ENCODE peak calls at places on chromosomes 4 and X, in ten cellular contexts. H is ureter; W is HT1080; F is central memory CD4-positive, alpha-beta T cell; I is iPS-NIHi11; L is activated gamma-delta T cell treated with anti-CD3 and anti-CD28 coated beads, Interleukin-2, amount 50 U/mL, for 16 hours; U is H54; J is NCI-H2081; X is stimulated activated naive CD8-positive, alpha-beta T cell treated with anti-CD3 and anti-CD28 coated beads, Interleukin-15, Interleukin-2, amounts not matched to agents 100 U/mL and 50 U/mL, for 24 hours; K is naive B cell. Y is an unnamed sample.

GRCh38 chrX:24498181-24498580 is 33.1 kb downstream of the PDK3 start:
- DNase-seq in F (peak; percentile 20), J (no peak), X (no peak), H (peak; percentile 50), I (no peak), U (no peak), W (no peak), K (no peak), L (no peak), Y (no peak)

GRCh38 chrX:134999469-134999868 is 8.7 kb downstream of the SMIM10 start:
- DNase-seq in K (no peak), F (no peak), H (no peak), I (no peak), X (no peak), W (peak; percentile 47), L (no peak), U (no peak), J (no peak), Y (no peak)

GRCh38 chrX:12805333-12805732 is 14.1 kb downstream of the PRPS2 start:
- DNase-seq in L (no peak), K (no peak), F (no peak), J (no peak), W (no peak), H (no peak), U (no peak), I (no peak), X (no peak), Y (no peak)

GRCh38 chr4:113882668-113883067 is 96.8 kb downstream of the ARSJ start:
- DNase-seq in H (no peak), F (no peak), L (no peak), K (no peak), X (no peak), W (no peak), U (no peak), I (no peak), J (no peak), Y (no peak)

GRCh38 chr4:65698631-65699030 is 28.3 kb upstream of the EPHA5 start:
- DNase-seq in K (no peak), U (no peak), F (no peak), H (no peak), W (no peak), J (no peak), X (no peak), L (no peak), I (no peak), Y (no peak)

GRCh38 chr4:146637853-146638800 is 566 bp upstream of the POU4F2 start:
- DNase-seq in U (no peak), I (peak; percentile 34), X (no peak), H (no peak), L (no peak), F (no peak), K (no peak), W (no peak), J (peak; percentile 38), Y (no peak)

GRCh38 chr4:78197947-78198346 is 140.8 kb downstream of the FRAS1 start:
- DNase-seq in L (no peak), F (no peak), K (no peak), W (peak; percentile 5), H (no peak), J (no peak), U (no peak), I (no peak), X (no peak), Y (no peak)

GRCh38 chr4:6375620-6376295 is 96.7 kb downstream of the PPP2R2C start:
- DNase-seq in W (no peak), I (no peak), K (no peak), H (no peak), L (no peak), X (no peak), U (no peak), F (no peak), J (no peak), Y (no peak)

GRCh38 chrX:8688776-8689175 is 43.2 kb downstream of the ANOS1 start:
- DNase-seq in K (no peak), I (peak; percentile 20), L (no peak), U (no peak), X (no peak), W (no peak), J (no peak), H (no peak), F (no peak), Y (no peak)

GRCh38 chrX:119194631-119195030 is 41.5 kb upstream of the PGRMC1 start:
- DNase-seq in L (no peak), X (no peak), F (no peak), I (no peak), H (no peak), K (no peak), U (no peak), J (no peak), W (no peak), Y (no peak)

GRCh38 chrX:68988865-68989264 is 160.0 kb downstream of the EFNB1 start:
- DNase-seq in K (no peak), L (no peak), F (no peak), W (no peak), I (no peak), J (no peak), U (no peak), X (no peak), H (no peak), Y (no peak)

GRCh38 chr4:10180927-10181744 is 64.5 kb upstream of the WDR1 start:
- DNase-seq in H (no peak), J (no peak), F (no peak), K (no peak), U (no peak), W (peak; percentile 95), I (no peak), L (no peak), X (peak; percentile 29), Y (no peak)

GRCh38 chr4:150888625-150889024 is 126.5 kb downstream of the LRBA start:
- DNase-seq in I (no peak), J (no peak), W (no peak), U (no peak), K (no peak), L (no peak), X (no peak), H (no peak), F (no peak), Y (no peak)

GRCh38 chr4:136495076-136495475 is 1037.2 kb downstream of the PCDH18 start:
- DNase-seq in F (no peak), L (no peak), I (no peak), U (no peak), X (no peak), H (peak; percentile 47), W (no peak), J (no peak), K (no peak), Y (no peak)

GRCh38 chr4:171814545-171814944 is 1.3 kb downstream of the GALNTL6 start:
- DNase-seq in W (no peak), U (no peak), I (no peak), H (no peak), J (no peak), K (no peak), F (no peak), X (no peak), L (no peak), Y (no peak)

GRCh38 chr4:21790437-21791029 is 158.0 kb downstream of the KCNIP4 start:
- DNase-seq in X (no peak), K (no peak), H (no peak), F (no peak), I (no peak), U (no peak), W (peak; percentile 45), L (no peak), J (peak; percentile 57), Y (no peak)

GRCh38 chr4:108215055-108215454 is 46.3 kb upstream of the LEF1 start:
- DNase-seq in X (no peak), F (no peak), U (no peak), I (no peak), H (no peak), L (no peak), J (no peak), K (no peak), W (no peak), Y (no peak)

GRCh38 chr4:164997941-164998340 is 20.5 kb upstream of the TRIM61 start:
- DNase-seq in L (no peak), X (no peak), J (no peak), F (no peak), I (no peak), H (no peak), W (no peak), K (no peak), U (no peak), Y (no peak)

GRCh38 chr4:17038510-17039176 is 140.2 kb upstream of the LDB2 start:
- DNase-seq in I (no peak), K (no peak), J (no peak), H (no peak), F (no peak), W (no peak), X (no peak), U (no peak), L (no peak), Y (no peak)

GRCh38 chrX:140346711-140347110 is 158.2 kb downstream of the SOX3 start:
- DNase-seq in H (no peak), J (no peak), F (no peak), X (no peak), U (no peak), K (no peak), L (no peak), W (peak; percentile 9), I (no peak), Y (no peak)

GRCh38 chrX:43655961-43656494 is at the start of gene MAOA:
- DNase-seq in H (peak; percentile 89), U (no peak), W (no peak), X (peak; percentile 43), I (peak; percentile 13), J (peak; percentile 59), L (no peak), K (no peak), F (no peak), Y (peak; percentile 80)

GRCh38 chr4:88230399-88230798 is 54.0 kb downstream of the PPM1K start:
- DNase-seq in L (no peak), I (no peak), X (no peak), U (no peak), F (peak; percentile 50), K (no peak), J (no peak), H (no peak), W (no peak), Y (no peak)

GRCh38 chrX:134849390-134849789 is 141.4 kb upstream of the SMIM10 start:
- DNase-seq in K (no peak), I (no peak), J (no peak), X (no peak), U (no peak), L (no peak), H (no peak), W (peak; percentile 69), F (no peak), Y (no peak)

GRCh38 chr4:187006189-187006618 is 282.5 kb upstream of the FAT1 start:
- DNase-seq in F (no peak), J (no peak), U (no peak), X (no peak), W (no peak), L (no peak), K (no peak), I (no peak), H (no peak), Y (no peak)

GRCh38 chr4:42515156-42515884 is 118.0 kb downstream of the SHISA3 start:
- DNase-seq in U (no peak), K (no peak), I (peak; percentile 41), J (no peak), X (no peak), H (no peak), L (no peak), F (no peak), W (no peak), Y (no peak)

GRCh38 chr4:84750260-84750955 is 167.5 kb downstream of the CDS1 start:
- DNase-seq in I (peak; percentile 52), J (peak; percentile 0), X (no peak), K (peak; percentile 4), F (peak; percentile 6), U (no peak), L (no peak), W (peak; percentile 45), H (no peak), Y (no peak)

GRCh38 chr4:98566491-98567008 is 91.9 kb downstream of the TSPAN5 start:
- DNase-seq in X (no peak), K (no peak), U (no peak), J (no peak), H (no peak), L (no peak), F (no peak), I (no peak), W (no peak), Y (no peak)

GRCh38 chr4:140049024-140049923 is 104.7 kb downstream of the MAML3 start:
- DNase-seq in H (peak; percentile 59), I (peak; percentile 57), F (peak; percentile 44), L (no peak), W (peak; percentile 93), X (peak; percentile 38), U (no peak), K (peak; percentile 61), J (peak; percentile 89), Y (no peak)